ENCODE peak calls at places on chromosomes 5 and 9, in eight cellular contexts. H is NCI-H2107; Q is hypothalamus; T is T-helper 2 cell; O is effector memory CD8-positive, alpha-beta T cell; Z is EL; D is CD8-positive, alpha-beta T cell; B is globus pallidus. C is an unnamed sample.

GRCh38 chr5:79069488-79070001 is at the start of the genes BHMT2 and DMGDH:
- DNase-seq in Q (no peak), T (no peak), D (no peak), Z (peak), O (no peak), H (no peak), B (no peak), C (no peak)

GRCh38 chr9:135662758-135663450 is at the start of gene LCN9:
- DNase-seq in O (no peak), D (no peak), T (no peak), Z (peak), B (no peak), H (no peak), Q (peak), C (no peak)

GRCh38 chr5:91840412-91840811 is 457.3 kb upstream of the ARRDC3 start:
- DNase-seq in O (no peak), T (no peak), Z (no peak), H (no peak), D (no peak), B (no peak), Q (no peak), C (no peak)

GRCh38 chr5:156892223-156892622 is 42.1 kb downstream of the PPP1R2B start:
- DNase-seq in O (no peak), T (no peak), Q (no peak), H (no peak), B (no peak), Z (no peak), D (no peak), C (no peak)

GRCh38 chr5:81755320-81755719 is 4.4 kb upstream of the SSBP2 start:
- DNase-seq in D (no peak), B (no peak), Q (no peak), O (no peak), H (no peak), T (no peak), Z (peak), C (no peak)

GRCh38 chr5:54301215-54301614 is 9.2 kb downstream of the ARL15 start:
- DNase-seq in Q (no peak), D (no peak), T (no peak), H (no peak), O (no peak), B (no peak), Z (no peak), C (no peak)

GRCh38 chr5:24646915-24647314 is 2.1 kb upstream of the CDH10 start:
- DNase-seq in D (no peak), T (no peak), Q (no peak), B (no peak), O (no peak), H (no peak), Z (no peak), C (no peak)

GRCh38 chr9:87107072-87107471 is 159.8 kb upstream of the GAS1 start:
- DNase-seq in B (peak), H (no peak), O (no peak), T (no peak), Z (peak), D (no peak), Q (peak), C (no peak)

GRCh38 chr9:4475301-4475700 is 15.0 kb upstream of the SLC1A1 start:
- DNase-seq in Z (no peak), Q (no peak), H (no peak), D (no peak), O (no peak), T (no peak), B (no peak), C (no peak)

GRCh38 chr9:109115931-109116541 is 3.7 kb downstream of the TMEM245 start:
- DNase-seq in H (no peak), O (no peak), Q (peak), B (peak), D (no peak), T (no peak), Z (no peak), C (no peak)

GRCh38 chr9:88996046-88997005 is 5.1 kb downstream of the S1PR3 start:
- DNase-seq in Z (no peak), O (no peak), D (peak), H (no peak), T (no peak), B (no peak), Q (no peak), C (no peak)

GRCh38 chr5:73564644-73565165 is 734 bp downstream of the ANKRA2 start:
- DNase-seq in B (no peak), D (no peak), H (no peak), Z (no peak), O (no peak), T (no peak), Q (no peak), C (no peak)

GRCh38 chr9:132293145-132293721 is 61.6 kb downstream of the SETX start:
- DNase-seq in T (no peak), O (no peak), Z (no peak), Q (no peak), B (no peak), H (no peak), D (no peak), C (no peak)

GRCh38 chr9:130498298-130498917 is 53.6 kb downstream of the ASS1 start:
- DNase-seq in D (no peak), B (no peak), Z (no peak), O (no peak), Q (no peak), T (no peak), H (no peak), C (no peak)

GRCh38 chr5:34892414-34892813 is 22.9 kb downstream of the RAD1 start:
- DNase-seq in B (no peak), O (no peak), Z (no peak), D (no peak), T (no peak), Q (no peak), H (no peak), C (no peak)

GRCh38 chr5:88727705-88728313 is 155.2 kb downstream of the MEF2C start:
- DNase-seq in Q (no peak), B (no peak), H (no peak), O (no peak), Z (peak), D (no peak), T (no peak), C (peak)

GRCh38 chr5:82045526-82046267 is 73.9 kb downstream of the ATG10 start:
- DNase-seq in D (no peak), Q (no peak), O (no peak), H (no peak), Z (peak), B (no peak), T (no peak), C (no peak)

GRCh38 chr5:176697267-176697928 is 50.1 kb downstream of the TSPAN17 start:
- DNase-seq in T (no peak), B (no peak), O (no peak), H (no peak), Q (no peak), Z (no peak), D (no peak), C (no peak)

GRCh38 chr5:67156976-67157583 is 39.5 kb downstream of the CD180 start:
- DNase-seq in H (no peak), D (peak), B (no peak), Q (peak), Z (peak), T (no peak), O (peak), C (peak)

GRCh38 chr5:99105216-99105615 is 176.4 kb upstream of the CHD1 start:
- DNase-seq in D (no peak), Q (no peak), T (no peak), Z (no peak), B (peak), O (no peak), H (no peak), C (no peak)

GRCh38 chr5:116411101-116411571 is 163.5 kb downstream of the SEMA6A start:
- DNase-seq in B (peak), Z (no peak), H (no peak), O (no peak), Q (peak), D (no peak), T (no peak), C (no peak)

GRCh38 chr9:119963798-119964372 is 594.6 kb upstream of the BRINP1 start:
- DNase-seq in T (no peak), O (no peak), Z (peak), H (peak), Q (no peak), B (no peak), D (no peak), C (no peak)

GRCh38 chr5:177131711-177132503 is 1.7 kb upstream of the NSD1 start:
- DNase-seq in H (no peak), B (peak), Q (peak), Z (peak), D (no peak), T (no peak), O (no peak), C (no peak)

GRCh38 chr5:81398741-81399140 is 4.8 kb upstream of the ACOT12 start:
- DNase-seq in O (no peak), Z (no peak), T (no peak), B (no peak), D (no peak), Q (no peak), H (no peak), C (no peak)

GRCh38 chr5:95759634-95760033 is 28.5 kb downstream of the RHOBTB3 start:
- DNase-seq in H (no peak), T (no peak), Q (no peak), Z (peak), B (no peak), O (no peak), D (no peak), C (no peak)

GRCh38 chr9:962023-962422 is 14.4 kb upstream of the DMRT3 start:
- DNase-seq in B (no peak), Q (no peak), O (no peak), T (no peak), D (no peak), H (no peak), Z (no peak), C (no peak)